ENCODE peak calls at places on chromosomes 5 and 9, in ten cellular contexts. S, O, Y, J, L, V, I, K, D and R are unnamed samples.

GRCh38 chr9:23291001-23291400 is 535.0 kb downstream of the ELAVL2 start:
- DNase-seq in S (no peak), O (no peak), Y (no peak), J (no peak), L (no peak), V (no peak), I (no peak), K (no peak), D (no peak), R (no peak)

GRCh38 chr9:79080536-79080935 is 491.2 kb upstream of the TLE4 start:
- DNase-seq in S (peak; percentile 6), O (no peak), Y (no peak), J (no peak), L (no peak), V (no peak), I (no peak), K (peak; percentile 27), D (no peak), R (no peak)

GRCh38 chr9:13140843-13141592 is 138.5 kb downstream of the MPDZ start:
- DNase-seq in S (no peak), O (no peak), Y (no peak), J (no peak), L (no peak), V (no peak), I (no peak), K (peak; percentile 30), D (no peak), R (no peak)

GRCh38 chr5:173391031-173391430 is 62.8 kb upstream of the STC2 start:
- DNase-seq in S (no peak), O (no peak), Y (no peak), J (no peak), L (no peak), V (no peak), I (no peak), K (no peak), D (no peak), R (no peak)

GRCh38 chr9:122302541-122302940 is 37.9 kb downstream of the MRRF start:
- DNase-seq in S (no peak), O (no peak), Y (no peak), J (no peak), L (no peak), V (no peak), I (no peak), K (peak; percentile 5), D (no peak), R (no peak)

GRCh38 chr9:123471843-123472570 is 116.0 kb downstream of the CRB2 start:
- DNase-seq in S (no peak), O (no peak), Y (no peak), J (no peak), L (no peak), V (no peak), I (peak; percentile 46), K (no peak), D (no peak), R (no peak)

GRCh38 chr5:51380603-51381207 is 2.5 kb upstream of the ISL1 start:
- DNase-seq in S (no peak), O (peak; percentile 71), Y (no peak), J (no peak), L (no peak), V (no peak), I (no peak), K (no peak), D (no peak), R (no peak)

GRCh38 chr5:134224905-134225779 is 731 bp downstream of the PPP2CA start:
- DNase-seq in S (peak; percentile 72), O (peak; percentile 90), Y (peak; percentile 74), J (peak; percentile 38), L (no peak), V (no peak), I (peak; percentile 92), K (peak; percentile 82), D (peak; percentile 62), R (no peak)

GRCh38 chr9:74887041-74887980 is at the start of gene TRPM6:
- DNase-seq in S (peak; percentile 78), O (peak; percentile 86), Y (peak; percentile 84), J (peak; percentile 85), L (peak; percentile 9), V (peak; percentile 21), I (peak; percentile 95), K (peak; percentile 76), D (no peak), R (peak; percentile 20)

GRCh38 chr9:4048441-4048840 is 251.4 kb downstream of the GLIS3 start:
- DNase-seq in S (no peak), O (peak; percentile 52), Y (no peak), J (no peak), L (no peak), V (no peak), I (no peak), K (peak; percentile 47), D (no peak), R (no peak)

GRCh38 chr9:104961238-104961637 is 33.3 kb upstream of the ABCA1 start:
- DNase-seq in S (peak; percentile 71), O (peak; percentile 85), Y (no peak), J (no peak), L (no peak), V (no peak), I (no peak), K (peak; percentile 58), D (peak; percentile 7), R (no peak)

GRCh38 chr9:108282872-108283271 is 572.9 kb downstream of the ACTL7B start:
- DNase-seq in S (no peak), O (no peak), Y (no peak), J (no peak), L (no peak), V (no peak), I (no peak), K (no peak), D (no peak), R (no peak)

GRCh38 chr9:110797611-110798010 is 129.0 kb downstream of the MUSK start:
- DNase-seq in S (peak; percentile 15), O (no peak), Y (no peak), J (no peak), L (peak; percentile 69), V (no peak), I (no peak), K (peak; percentile 80), D (no peak), R (no peak)

GRCh38 chr9:137114220-137114612 is 317 bp downstream of the DPP7 start:
- DNase-seq in S (no peak), O (no peak), Y (no peak), J (no peak), L (no peak), V (no peak), I (no peak), K (no peak), D (no peak), R (no peak)

DNA sequence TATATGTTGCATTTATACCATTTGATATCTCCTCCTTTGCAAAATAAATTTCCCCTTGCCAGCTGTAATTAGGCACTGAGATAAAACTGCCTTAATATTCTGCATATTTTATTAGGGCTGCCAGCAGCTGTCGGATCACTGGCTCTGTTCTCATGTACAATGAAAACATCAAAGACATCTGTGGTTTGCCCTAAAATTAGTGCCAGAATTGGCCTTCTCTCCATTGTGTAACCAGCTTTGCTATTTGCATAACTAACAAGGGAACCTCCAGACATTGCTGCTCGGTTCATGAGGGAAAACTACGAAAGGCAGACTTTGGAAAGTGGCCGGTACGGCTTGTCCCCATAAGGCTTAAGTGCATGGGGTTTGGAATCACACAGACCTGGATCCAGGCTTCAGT is 45.5 kb upstream of the KIF2A start:
- DNase-seq in S (no peak), O (no peak), Y (no peak), J (no peak), L (no peak), V (no peak), I (no peak), K (no peak), D (no peak), R (no peak)
- H3K4me3 ChIP-seq in S (no peak overlapping the region), O (no peak overlapping the region), Y (no peak overlapping the region), J (no peak overlapping the region), L (no peak overlapping the region), V (no peak overlapping the region), I (no peak overlapping the region), K (no peak overlapping the region), D (no peak overlapping the region), R (no peak overlapping the region)

GRCh38 chr9:96771124-96771523 is 6.8 kb downstream of the ZNF510 start:
- DNase-seq in S (no peak), O (no peak), Y (no peak), J (no peak), L (no peak), V (no peak), I (no peak), K (no peak), D (no peak), R (no peak)
- H3K4me3 ChIP-seq in S (no peak overlapping the region), O (no peak overlapping the region), Y (no peak overlapping the region), J (no peak overlapping the region), L (no peak overlapping the region), V (no peak overlapping the region), I (no peak overlapping the region), K (no peak overlapping the region), D (no peak overlapping the region), R (no peak overlapping the region)

DNA sequence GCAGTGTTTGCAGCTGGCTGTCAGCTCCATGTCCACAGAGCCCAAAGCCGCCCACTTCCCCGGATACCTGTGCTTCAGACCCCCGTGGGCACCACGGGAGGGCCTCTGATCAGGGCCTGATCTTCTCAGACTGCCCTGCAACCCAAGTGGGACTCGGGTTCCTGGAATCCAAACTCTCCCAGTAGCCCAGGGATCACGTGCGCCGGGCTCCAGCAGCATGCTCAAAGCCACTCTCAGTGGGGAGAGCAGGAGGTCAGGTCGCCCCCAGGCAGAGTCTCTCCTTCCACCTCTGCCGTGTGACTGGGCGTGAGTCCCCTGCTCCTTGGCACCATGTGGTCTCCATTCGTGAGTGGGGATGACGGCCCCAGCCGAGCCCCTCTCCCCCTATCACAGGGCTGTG is 33.2 kb downstream of the DBH start:
- DNase-seq in S (no peak), O (no peak), Y (no peak), J (no peak), L (no peak), V (no peak), I (no peak), K (no peak), D (no peak), R (no peak)
- H3K4me3 ChIP-seq in S (no peak overlapping the region), O (no peak overlapping the region), Y (no peak overlapping the region), J (no peak overlapping the region), L (no peak overlapping the region), V (no peak overlapping the region), I (no peak overlapping the region), K (no peak overlapping the region), D (no peak overlapping the region), R (no peak overlapping the region)

GRCh38 chr5:10065428-10066000 is 184.2 kb downstream of the ATPSCKMT start:
- DNase-seq in S (no peak), O (no peak), Y (no peak), J (no peak), L (no peak), V (no peak), I (no peak), K (no peak), D (no peak), R (no peak)
- H3K4me3 ChIP-seq in S (no peak overlapping the region), O (no peak overlapping the region), Y (no peak overlapping the region), J (no peak overlapping the region), L (no peak overlapping the region), V (no peak overlapping the region), I (no peak overlapping the region), K (no peak overlapping the region), D (no peak overlapping the region), R (no peak overlapping the region)

GRCh38 chr5:77631166-77631582 is 7.3 kb downstream of the OTP start:
- DNase-seq in S (no peak), O (no peak), Y (no peak), J (no peak), L (no peak), V (no peak), I (no peak), K (no peak), D (no peak), R (no peak)
- H3K4me3 ChIP-seq in S (peak overlapping the region; percentile 48), O (peak overlapping the region; percentile 9), Y (peak overlapping the region; percentile 66), J (no peak overlapping the region), L (no peak overlapping the region), V (no peak overlapping the region), I (peak overlapping the region; percentile 58), K (no peak overlapping the region), D (peak overlapping the region; percentile 22), R (no peak overlapping the region)